ENCODE peak calls at places on chromosomes 1 and 21, in six cellular contexts. E is HCT116, V is OCI-LY7, O is GM23248, G is PC-3, T is GM23338. K is an unnamed sample.

GRCh38 chr1:55931272-55931940 is 648.0 kb downstream of the PLPP3 start:
- DNase-seq in E (no peak), G (no peak), T (no peak), O (no peak), V (no peak), K (no peak)

GRCh38 chr1:62476525-62477219 is 39.8 kb downstream of the USP1 start:
- DNase-seq in T (peak; percentile 68), E (no peak), G (no peak), V (no peak), O (no peak), K (no peak)

GRCh38 chr1:53640696-53641065 is 98.3 kb downstream of the GLIS1 start:
- DNase-seq in O (no peak), E (no peak), V (no peak), G (no peak), T (no peak), K (no peak)

GRCh38 chr21:36524477-36524876 is 44.6 kb upstream of the CLDN14 start:
- DNase-seq in T (no peak), O (no peak), G (no peak), V (no peak), E (no peak), K (no peak)

GRCh38 chr21:26097475-26097874 is 73.1 kb downstream of the APP start:
- DNase-seq in V (no peak), T (no peak), O (no peak), E (no peak), G (no peak), K (no peak)

GRCh38 chr1:87888456-87888855 is 559.8 kb downstream of the LMO4 start:
- DNase-seq in T (no peak), E (no peak), G (peak; percentile 63), V (no peak), O (peak; percentile 6), K (no peak)

GRCh38 chr1:204583909-204584632 is 67.9 kb downstream of the MDM4 start:
- DNase-seq in G (peak; percentile 37), E (no peak), O (no peak), V (no peak), T (no peak), K (no peak)

GRCh38 chr1:192399161-192399560 is 82.4 kb downstream of the RGS21 start:
- DNase-seq in E (no peak), O (no peak), G (no peak), T (peak; percentile 4), V (no peak), K (no peak)

GRCh38 chr1:181513786-181514297 is 30.5 kb downstream of the CACNA1E start:
- DNase-seq in G (no peak), E (no peak), O (no peak), V (no peak), T (no peak), K (no peak)

GRCh38 chr1:115314765-115315164 is 23.3 kb downstream of the NGF start:
- DNase-seq in O (peak; percentile 84), E (no peak), T (peak; percentile 31), V (no peak), G (peak; percentile 78), K (no peak)

GRCh38 chr1:225207791-225208190 is 220.0 kb downstream of the LBR start:
- DNase-seq in G (no peak), V (no peak), O (no peak), T (no peak), E (no peak), K (no peak)

GRCh38 chr1:9296850-9297249 is 4.2 kb downstream of the SPSB1 start:
- DNase-seq in E (no peak), O (no peak), G (no peak), T (no peak), V (no peak), K (no peak)

GRCh38 chr1:216705686-216706085 is 17.5 kb downstream of the ESRRG start:
- DNase-seq in E (no peak), V (no peak), O (no peak), G (no peak), T (no peak), K (no peak)

GRCh38 chr1:101843160-101843559 is 153.6 kb downstream of the OLFM3 start:
- DNase-seq in G (no peak), O (no peak), E (no peak), V (no peak), T (peak; percentile 54), K (no peak)

GRCh38 chr1:238951809-238952208 is 434.6 kb upstream of the CHRM3 start:
- DNase-seq in O (peak; percentile 42), V (no peak), T (peak; percentile 61), G (peak; percentile 81), E (no peak), K (no peak)

DNA sequence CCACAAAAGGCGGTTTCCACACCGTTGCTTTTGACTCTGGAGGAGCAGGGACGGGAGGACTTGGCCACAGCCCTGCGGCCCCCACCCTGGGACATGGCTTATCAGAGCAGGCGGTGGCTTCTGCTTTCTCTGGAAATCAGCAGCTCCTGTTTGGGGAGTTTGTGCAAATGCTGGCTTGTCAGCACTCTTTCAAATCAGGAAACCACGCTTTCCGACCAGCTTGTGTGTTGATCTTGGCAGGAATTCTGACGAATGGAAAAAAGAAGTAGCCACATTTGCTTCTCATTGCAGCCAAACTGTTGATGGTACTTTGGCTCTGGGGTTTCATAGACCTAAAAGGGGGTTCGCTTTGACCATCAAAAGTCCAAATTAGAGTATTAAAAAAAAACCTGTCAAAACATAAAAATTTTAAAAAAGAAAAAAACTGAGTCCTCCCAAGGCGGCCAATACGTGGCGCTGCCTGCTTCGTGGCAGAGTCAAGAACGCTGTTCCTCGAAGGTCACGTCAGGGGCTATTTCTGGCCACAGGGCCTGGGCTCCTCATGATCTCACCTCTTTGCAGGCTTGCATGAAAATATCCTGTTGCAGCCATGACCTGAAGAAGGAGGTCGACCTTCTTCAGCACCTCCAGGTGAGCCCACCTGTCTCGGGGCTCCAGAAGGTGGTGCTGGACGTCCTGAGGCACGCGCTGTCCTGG is 80.8 kb upstream of the EFHD2 start:
- DNase-seq in E (no peak), V (no peak), G (no peak), T (no peak), O (peak; percentile 88), K (peak; percentile 34)
- H3K9me2 ChIP-seq in E (no peaks in the 10 kb centered on the region), V (no peaks in the 10 kb centered on the region), G (no peaks in the 10 kb centered on the region), T (no peaks in the 10 kb centered on the region), O (no peaks in the 10 kb centered on the region), K (no peaks in the 10 kb centered on the region)

GRCh38 chr1:90763506-90763905 is 46.4 kb upstream of the BARHL2 start:
- DNase-seq in V (no peak), O (no peak), T (no peak), E (no peak), G (no peak), K (no peak)
- H3K9me2 ChIP-seq in V (no peaks in the 10 kb centered on the region), O (no peaks in the 10 kb centered on the region), T (no peaks in the 10 kb centered on the region), E (no peaks in the 10 kb centered on the region), G (no peaks in the 10 kb centered on the region), K (no peaks in the 10 kb centered on the region)

GRCh38 chr21:31624961-31625491 is 34.5 kb upstream of the SOD1 start:
- DNase-seq in E (no peak), O (no peak), G (no peak), V (no peak), T (no peak), K (no peak)
- H3K9me2 ChIP-seq in E (no peaks in the 10 kb centered on the region), O (no peaks in the 10 kb centered on the region), G (no peaks in the 10 kb centered on the region), V (no peaks in the 10 kb centered on the region), T (no peaks in the 10 kb centered on the region), K (no peaks in the 10 kb centered on the region)

GRCh38 chr1:78497196-78497595 is 6.4 kb downstream of the PTGFR start:
- DNase-seq in O (peak; percentile 50), T (no peak), V (no peak), G (no peak), E (no peak), K (no peak)

GRCh38 chr1:78501203-78501602 is 10.4 kb downstream of the PTGFR start:
- DNase-seq in V (no peak), G (peak; percentile 22), T (no peak), E (no peak), O (no peak), K (no peak)

DNA sequence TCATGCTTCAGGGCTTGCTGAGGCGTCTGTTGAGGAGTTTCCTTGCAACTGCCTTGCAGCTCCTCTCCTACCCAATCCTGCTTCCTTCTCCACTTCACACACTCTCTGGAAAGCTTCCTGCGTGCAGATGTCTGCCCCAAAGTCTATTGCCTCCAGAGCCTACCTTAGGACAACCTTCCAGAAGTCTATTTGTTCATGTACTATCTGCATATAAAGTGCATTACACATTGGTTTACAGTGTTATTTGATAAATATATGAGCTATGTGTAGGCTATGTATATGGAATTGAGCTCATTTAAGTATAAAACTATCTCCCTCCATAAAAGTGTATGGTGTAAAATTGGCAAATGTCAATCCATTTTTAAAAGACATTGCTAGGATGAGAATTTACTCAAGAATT is 9.8 kb downstream of the PTGFR start:
- DNase-seq in V (no peak), G (no peak), O (no peak), E (no peak), T (no peak), K (no peak)
- H3K9me2 ChIP-seq in V (no peaks in the 10 kb centered on the region), G (no peaks in the 10 kb centered on the region), O (no peaks in the 10 kb centered on the region), E (no peaks in the 10 kb centered on the region), T (no peaks in the 10 kb centered on the region), K (no peaks in the 10 kb centered on the region)

DNA sequence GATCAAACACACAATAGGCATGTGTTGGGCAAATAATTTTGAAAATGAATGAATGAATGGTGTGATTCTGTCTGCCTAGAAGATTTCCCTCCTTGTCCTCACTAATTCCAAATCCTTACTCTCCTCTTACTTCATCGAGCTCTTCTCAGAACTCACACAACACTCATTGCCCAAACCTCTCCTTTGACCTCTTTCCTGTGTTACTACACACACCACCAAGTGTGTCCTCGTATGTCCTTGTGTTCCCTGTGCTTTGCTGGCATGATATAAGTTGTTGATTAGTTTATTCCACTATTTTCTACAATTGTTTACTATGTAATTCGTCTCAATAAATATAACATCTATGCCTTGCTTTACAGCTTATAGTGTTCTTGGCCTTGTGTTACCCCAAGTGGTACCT is 41.4 kb upstream of the GALNT2 start:
- DNase-seq in O (no peak), T (no peak), G (no peak), V (no peak), E (no peak), K (no peak)
- H3K9me2 ChIP-seq in O (no peaks in the 10 kb centered on the region), T (peaks cover 13% of the 10 kb centered on the region), G (peaks cover 4% of the 10 kb centered on the region), V (no peaks in the 10 kb centered on the region), E (no peaks in the 10 kb centered on the region), K (no peaks in the 10 kb centered on the region)

DNA sequence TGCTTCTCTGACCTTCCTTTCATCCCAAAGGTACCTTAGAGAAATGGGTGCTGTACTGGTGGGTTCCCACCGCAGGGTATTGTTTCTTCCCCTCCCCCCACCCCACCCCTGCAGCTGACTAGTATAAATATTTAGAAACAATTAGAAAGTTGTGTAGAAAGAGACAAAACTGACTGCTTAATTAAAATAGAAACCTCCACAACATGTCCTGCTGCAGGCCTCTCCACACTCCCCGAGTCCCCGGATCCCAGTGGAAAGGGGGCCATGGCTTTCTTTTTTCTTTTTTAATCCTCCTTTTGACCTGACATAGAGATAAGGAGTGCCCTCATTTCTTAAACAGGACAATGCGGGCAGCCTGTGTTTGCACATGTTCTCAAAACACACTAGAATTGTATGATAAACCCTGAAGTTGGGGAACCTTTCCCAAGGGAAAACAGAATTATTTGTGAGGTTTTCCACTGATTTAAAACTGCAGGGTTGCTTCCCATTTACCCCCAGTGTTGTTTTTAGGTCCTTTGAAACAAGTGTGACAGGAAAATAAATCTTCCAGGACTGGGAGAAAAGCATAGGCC is 1.7 kb downstream of the RHOU start:
- DNase-seq in O (no peak), E (no peak), V (no peak), T (no peak), G (no peak), K (no peak)
- H3K9me2 ChIP-seq in O (no peaks in the 10 kb centered on the region), E (no peaks in the 10 kb centered on the region), V (no peaks in the 10 kb centered on the region), T (no peaks in the 10 kb centered on the region), G (no peaks in the 10 kb centered on the region), K (no peaks in the 10 kb centered on the region)

GRCh38 chr1:41364444-41365319 is 3.4 kb downstream of the FOXO6 start:
- DNase-seq in O (no peak), T (no peak), V (no peak), G (no peak), E (no peak), K (no peak)
- H3K9me2 ChIP-seq in O (no peaks in the 10 kb centered on the region), T (no peaks in the 10 kb centered on the region), V (no peaks in the 10 kb centered on the region), G (no peaks in the 10 kb centered on the region), E (no peaks in the 10 kb centered on the region), K (no peaks in the 10 kb centered on the region)

K was measured in Karpas-422.